ENCODE peak calls at places on chromosome 10, in four cellular contexts. O is CD4-positive, alpha-beta T cell; Y is endothelial cell; G is mammary epithelial cell. P is an unnamed sample.

GRCh38 chr10:71241899-71242620 is 29.7 kb downstream of the UNC5B start:
- DNase-seq in O (no peak), Y (no peak), G (no peak), P (no peak)

GRCh38 chr10:45370202-45370955 is 3.6 kb upstream of the ALOX5 start:
- DNase-seq in Y (no peak), O (no peak), G (no peak), P (no peak)

GRCh38 chr10:119301397-119301796 is 94.0 kb downstream of the GRK5 start:
- DNase-seq in G (no peak), Y (no peak), O (peak), P (no peak)

GRCh38 chr10:114764656-114765055 is 56.9 kb upstream of the FHIP2A start:
- DNase-seq in Y (no peak), G (no peak), O (no peak), P (no peak)

GRCh38 chr10:18542832-18543231 is 108.6 kb downstream of the NSUN6 start:
- DNase-seq in O (no peak), Y (no peak), G (no peak), P (peak)

GRCh38 chr10:72277340-72277995 is 3.7 kb downstream of the DDIT4 start:
- DNase-seq in O (no peak), Y (no peak), G (no peak), P (no peak)

GRCh38 chr10:4506087-4506486 is 319.9 kb upstream of the AKR1E2 start:
- DNase-seq in O (no peak), G (no peak), Y (no peak), P (no peak)

GRCh38 chr10:13594641-13595040 is 7.9 kb downstream of the PRPF18 start:
- DNase-seq in O (no peak), Y (no peak), G (no peak), P (no peak)

GRCh38 chr10:90723416-90724068 is 134.3 kb downstream of the HTR7 start:
- DNase-seq in O (no peak), Y (no peak), G (peak), P (no peak)

GRCh38 chr10:73183882-73184281 is 16.0 kb downstream of the FAM149B1 start:
- DNase-seq in G (no peak), O (no peak), Y (no peak), P (no peak)

GRCh38 chr10:100345570-100346330 is 1.3 kb upstream of the SCD start:
- DNase-seq in Y (no peak), G (peak), O (no peak), P (peak)

GRCh38 chr10:92892706-92893054 is 44.4 kb downstream of the EXOC6 start:
- DNase-seq in O (no peak), G (no peak), Y (no peak), P (no peak)

GRCh38 chr10:104316321-104317099 is 21.8 kb downstream of the ITPRIP start:
- DNase-seq in Y (no peak), O (no peak), G (no peak), P (no peak)

GRCh38 chr10:14649739-14650138 is 125.0 kb downstream of the FAM107B start:
- DNase-seq in Y (no peak), O (no peak), G (no peak), P (no peak)

GRCh38 chr10:31709028-31709427 is 219.6 kb downstream of the ARHGAP12 start:
- DNase-seq in O (no peak), G (no peak), Y (no peak), P (no peak)
- TF ChIP-seq CTCF in O (no peak), G (peak), Y (no peak), P (no peak)

DNA sequence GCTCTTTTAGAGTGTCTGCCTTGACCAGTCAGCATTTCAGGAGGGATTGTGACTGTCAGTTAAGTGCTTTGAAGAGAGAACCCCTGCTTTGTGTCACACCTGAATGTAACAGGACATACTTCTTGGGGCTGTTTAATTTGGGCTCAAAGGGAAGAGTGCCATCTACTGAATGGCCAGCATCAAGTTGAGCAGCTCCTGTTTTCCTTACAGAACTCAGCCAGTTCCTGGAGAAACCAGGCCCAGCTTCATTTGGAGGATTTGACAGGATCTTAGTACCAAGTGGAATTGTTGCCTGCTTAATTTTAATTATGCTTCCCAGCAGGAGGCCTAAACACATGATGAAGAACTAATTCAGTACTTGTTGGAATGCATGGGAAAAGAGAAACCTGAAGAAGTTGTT is 8.3 kb downstream of the ADD3 start:
- DNase-seq in G (no peak), O (no peak), Y (no peak), P (peak)
- TF ChIP-seq CTCF in G (no peak), O (peak), Y (no peak), P (peak)

GRCh38 chr10:63057509-63057908 is 75.6 kb upstream of the NRBF2 start:
- DNase-seq in O (no peak), G (no peak), Y (no peak), P (no peak)
- TF ChIP-seq CTCF in O (no peak), G (no peak), Y (no peak), P (no peak)

GRCh38 chr10:128087884-128088695 is 38.1 kb downstream of the MKI67 start:
- DNase-seq in O (no peak), G (peak), Y (peak), P (peak)
- TF ChIP-seq CTCF in O (no peak), G (no peak), Y (no peak), P (no peak)